ENCODE peak calls at places on chromosomes 11 and 22, in nine cellular contexts. One of them, this sample, is unnamed.

GRCh38 chr11:3105791-3106735 is 48.8 kb upstream of the CARS1 start:
- DNase-seq in HCEC 1CT: no peak
- DNase-seq in AG08396: no peak
- DNase-seq in GM23248: no peak
- DNase-seq in EL: no peak
- DNase-seq in GOT3: no peak
- DNase-seq in stimulated activated CD4-positive, alpha-beta T cell treated with anti-CD3 and anti-CD28 coated beads, Interleukin-2, amount 100 ng/mL, for 24 hours: no peak
- DNase-seq in activated effector memory CD4-positive, alpha-beta T cell treated with Interleukin-2 at 50 U/mL for 16 hours: no peak
- DNase-seq in activated naive CD4-positive, alpha-beta T cell treated with anti-CD3 and anti-CD28 coated beads, Interleukin-2, amount 10 ng/mL, durations not matched to agents 7 days and 5 days: no peak
- DNase-seq in this sample: no peak

GRCh38 chr11:64974124-64974523 is 2.2 kb upstream of the MAJIN start:
- DNase-seq in activated effector memory CD4-positive, alpha-beta T cell treated with Interleukin-2 at 50 U/mL for 16 hours: no peak
- DNase-seq in GM23248: no peak
- DNase-seq in EL: no peak
- DNase-seq in AG08396: no peak
- DNase-seq in GOT3: no peak
- DNase-seq in HCEC 1CT: no peak
- DNase-seq in activated naive CD4-positive, alpha-beta T cell treated with anti-CD3 and anti-CD28 coated beads, Interleukin-2, amount 10 ng/mL, durations not matched to agents 7 days and 5 days: no peak
- DNase-seq in stimulated activated CD4-positive, alpha-beta T cell treated with anti-CD3 and anti-CD28 coated beads, Interleukin-2, amount 100 ng/mL, for 24 hours: no peak
- DNase-seq in this sample: no peak

GRCh38 chr22:21055564-21055834 is 9.8 kb downstream of the LRRC74B start:
- DNase-seq in GM23248: no peak
- DNase-seq in activated effector memory CD4-positive, alpha-beta T cell treated with Interleukin-2 at 50 U/mL for 16 hours: no peak
- DNase-seq in EL: no peak
- DNase-seq in HCEC 1CT: no peak
- DNase-seq in activated naive CD4-positive, alpha-beta T cell treated with anti-CD3 and anti-CD28 coated beads, Interleukin-2, amount 10 ng/mL, durations not matched to agents 7 days and 5 days: no peak
- DNase-seq in stimulated activated CD4-positive, alpha-beta T cell treated with anti-CD3 and anti-CD28 coated beads, Interleukin-2, amount 100 ng/mL, for 24 hours: no peak
- DNase-seq in GOT3: no peak
- DNase-seq in AG08396: no peak
- DNase-seq in this sample: no peak

GRCh38 chr11:58068640-58069039 is 37.9 kb downstream of the OR6Q1 start:
- DNase-seq in activated naive CD4-positive, alpha-beta T cell treated with anti-CD3 and anti-CD28 coated beads, Interleukin-2, amount 10 ng/mL, durations not matched to agents 7 days and 5 days: no peak
- DNase-seq in GOT3: no peak
- DNase-seq in EL: no peak
- DNase-seq in HCEC 1CT: no peak
- DNase-seq in GM23248: no peak
- DNase-seq in activated effector memory CD4-positive, alpha-beta T cell treated with Interleukin-2 at 50 U/mL for 16 hours: no peak
- DNase-seq in stimulated activated CD4-positive, alpha-beta T cell treated with anti-CD3 and anti-CD28 coated beads, Interleukin-2, amount 100 ng/mL, for 24 hours: no peak
- DNase-seq in AG08396: no peak
- DNase-seq in this sample: no peak

GRCh38 chr22:37428649-37429586 is 1.6 kb upstream of the ELFN2 start:
- DNase-seq in activated effector memory CD4-positive, alpha-beta T cell treated with Interleukin-2 at 50 U/mL for 16 hours: peak
- DNase-seq in GOT3: no peak
- DNase-seq in stimulated activated CD4-positive, alpha-beta T cell treated with anti-CD3 and anti-CD28 coated beads, Interleukin-2, amount 100 ng/mL, for 24 hours: peak
- DNase-seq in EL: peak
- DNase-seq in GM23248: peak
- DNase-seq in activated naive CD4-positive, alpha-beta T cell treated with anti-CD3 and anti-CD28 coated beads, Interleukin-2, amount 10 ng/mL, durations not matched to agents 7 days and 5 days: peak
- DNase-seq in AG08396: peak
- DNase-seq in HCEC 1CT: peak
- DNase-seq in this sample: peak

GRCh38 chr22:31228425-31228824 is 16.3 kb downstream of the LIMK2 start:
- DNase-seq in activated naive CD4-positive, alpha-beta T cell treated with anti-CD3 and anti-CD28 coated beads, Interleukin-2, amount 10 ng/mL, durations not matched to agents 7 days and 5 days: no peak
- DNase-seq in EL: no peak
- DNase-seq in activated effector memory CD4-positive, alpha-beta T cell treated with Interleukin-2 at 50 U/mL for 16 hours: no peak
- DNase-seq in GOT3: no peak
- DNase-seq in HCEC 1CT: no peak
- DNase-seq in GM23248: no peak
- DNase-seq in stimulated activated CD4-positive, alpha-beta T cell treated with anti-CD3 and anti-CD28 coated beads, Interleukin-2, amount 100 ng/mL, for 24 hours: no peak
- DNase-seq in AG08396: no peak
- DNase-seq in this sample: no peak

GRCh38 chr11:2511421-2512369 is 66.9 kb downstream of the KCNQ1 start:
- DNase-seq in EL: no peak
- DNase-seq in stimulated activated CD4-positive, alpha-beta T cell treated with anti-CD3 and anti-CD28 coated beads, Interleukin-2, amount 100 ng/mL, for 24 hours: no peak
- DNase-seq in GM23248: no peak
- DNase-seq in AG08396: peak
- DNase-seq in HCEC 1CT: no peak
- DNase-seq in activated naive CD4-positive, alpha-beta T cell treated with anti-CD3 and anti-CD28 coated beads, Interleukin-2, amount 10 ng/mL, durations not matched to agents 7 days and 5 days: no peak
- DNase-seq in activated effector memory CD4-positive, alpha-beta T cell treated with Interleukin-2 at 50 U/mL for 16 hours: no peak
- DNase-seq in GOT3: no peak
- DNase-seq in this sample: peak

GRCh38 chr22:48376936-48377335 is 1450.7 kb downstream of the BRD1 start:
- DNase-seq in HCEC 1CT: no peak
- DNase-seq in GOT3: no peak
- DNase-seq in AG08396: no peak
- DNase-seq in GM23248: no peak
- DNase-seq in activated naive CD4-positive, alpha-beta T cell treated with anti-CD3 and anti-CD28 coated beads, Interleukin-2, amount 10 ng/mL, durations not matched to agents 7 days and 5 days: no peak
- DNase-seq in stimulated activated CD4-positive, alpha-beta T cell treated with anti-CD3 and anti-CD28 coated beads, Interleukin-2, amount 100 ng/mL, for 24 hours: no peak
- DNase-seq in activated effector memory CD4-positive, alpha-beta T cell treated with Interleukin-2 at 50 U/mL for 16 hours: no peak
- DNase-seq in EL: no peak
- DNase-seq in this sample: no peak

GRCh38 chr11:22624742-22625447 is 728 bp downstream of the FANCF start:
- DNase-seq in activated effector memory CD4-positive, alpha-beta T cell treated with Interleukin-2 at 50 U/mL for 16 hours: peak
- DNase-seq in GOT3: no peak
- DNase-seq in HCEC 1CT: peak
- DNase-seq in EL: peak
- DNase-seq in stimulated activated CD4-positive, alpha-beta T cell treated with anti-CD3 and anti-CD28 coated beads, Interleukin-2, amount 100 ng/mL, for 24 hours: peak
- DNase-seq in activated naive CD4-positive, alpha-beta T cell treated with anti-CD3 and anti-CD28 coated beads, Interleukin-2, amount 10 ng/mL, durations not matched to agents 7 days and 5 days: peak
- DNase-seq in AG08396: peak
- DNase-seq in GM23248: peak
- DNase-seq in this sample: peak

GRCh38 chr22:19959043-19959586 is 17.5 kb upstream of the TXNRD2 start:
- DNase-seq in activated effector memory CD4-positive, alpha-beta T cell treated with Interleukin-2 at 50 U/mL for 16 hours: no peak
- DNase-seq in AG08396: peak
- DNase-seq in HCEC 1CT: no peak
- DNase-seq in GOT3: no peak
- DNase-seq in activated naive CD4-positive, alpha-beta T cell treated with anti-CD3 and anti-CD28 coated beads, Interleukin-2, amount 10 ng/mL, durations not matched to agents 7 days and 5 days: no peak
- DNase-seq in EL: no peak
- DNase-seq in GM23248: peak
- DNase-seq in stimulated activated CD4-positive, alpha-beta T cell treated with anti-CD3 and anti-CD28 coated beads, Interleukin-2, amount 100 ng/mL, for 24 hours: no peak
- DNase-seq in this sample: peak

GRCh38 chr11:2150206-2150847 is 10.7 kb downstream of the INS start:
- DNase-seq in activated effector memory CD4-positive, alpha-beta T cell treated with Interleukin-2 at 50 U/mL for 16 hours: no peak
- DNase-seq in activated naive CD4-positive, alpha-beta T cell treated with anti-CD3 and anti-CD28 coated beads, Interleukin-2, amount 10 ng/mL, durations not matched to agents 7 days and 5 days: no peak
- DNase-seq in GM23248: peak
- DNase-seq in GOT3: no peak
- DNase-seq in stimulated activated CD4-positive, alpha-beta T cell treated with anti-CD3 and anti-CD28 coated beads, Interleukin-2, amount 100 ng/mL, for 24 hours: no peak
- DNase-seq in EL: peak
- DNase-seq in HCEC 1CT: peak
- DNase-seq in AG08396: peak
- DNase-seq in this sample: no peak

GRCh38 chr11:96524475-96524874 is 134.7 kb downstream of the JRKL start:
- DNase-seq in EL: no peak
- DNase-seq in AG08396: no peak
- DNase-seq in GOT3: no peak
- DNase-seq in activated effector memory CD4-positive, alpha-beta T cell treated with Interleukin-2 at 50 U/mL for 16 hours: no peak
- DNase-seq in stimulated activated CD4-positive, alpha-beta T cell treated with anti-CD3 and anti-CD28 coated beads, Interleukin-2, amount 100 ng/mL, for 24 hours: no peak
- DNase-seq in HCEC 1CT: peak
- DNase-seq in GM23248: peak
- DNase-seq in activated naive CD4-positive, alpha-beta T cell treated with anti-CD3 and anti-CD28 coated beads, Interleukin-2, amount 10 ng/mL, durations not matched to agents 7 days and 5 days: no peak
- DNase-seq in this sample: no peak

GRCh38 chr11:85809881-85810280 is 1.1 kb downstream of the SYTL2 start:
- DNase-seq in AG08396: no peak
- DNase-seq in activated naive CD4-positive, alpha-beta T cell treated with anti-CD3 and anti-CD28 coated beads, Interleukin-2, amount 10 ng/mL, durations not matched to agents 7 days and 5 days: peak
- DNase-seq in stimulated activated CD4-positive, alpha-beta T cell treated with anti-CD3 and anti-CD28 coated beads, Interleukin-2, amount 100 ng/mL, for 24 hours: peak
- DNase-seq in GM23248: no peak
- DNase-seq in activated effector memory CD4-positive, alpha-beta T cell treated with Interleukin-2 at 50 U/mL for 16 hours: no peak
- DNase-seq in GOT3: no peak
- DNase-seq in HCEC 1CT: peak
- DNase-seq in EL: peak
- DNase-seq in this sample: no peak

GRCh38 chr11:123509737-123510578 is 79.9 kb downstream of the GRAMD1B start:
- DNase-seq in GM23248: peak
- DNase-seq in GOT3: no peak
- DNase-seq in EL: peak
- DNase-seq in AG08396: peak
- DNase-seq in stimulated activated CD4-positive, alpha-beta T cell treated with anti-CD3 and anti-CD28 coated beads, Interleukin-2, amount 100 ng/mL, for 24 hours: no peak
- DNase-seq in activated naive CD4-positive, alpha-beta T cell treated with anti-CD3 and anti-CD28 coated beads, Interleukin-2, amount 10 ng/mL, durations not matched to agents 7 days and 5 days: no peak
- DNase-seq in activated effector memory CD4-positive, alpha-beta T cell treated with Interleukin-2 at 50 U/mL for 16 hours: no peak
- DNase-seq in HCEC 1CT: no peak
- DNase-seq in this sample: peak

GRCh38 chr11:83998921-83999320 is 712.8 kb upstream of the CCDC90B start:
- DNase-seq in HCEC 1CT: no peak
- DNase-seq in AG08396: no peak
- DNase-seq in stimulated activated CD4-positive, alpha-beta T cell treated with anti-CD3 and anti-CD28 coated beads, Interleukin-2, amount 100 ng/mL, for 24 hours: no peak
- DNase-seq in EL: no peak
- DNase-seq in activated naive CD4-positive, alpha-beta T cell treated with anti-CD3 and anti-CD28 coated beads, Interleukin-2, amount 10 ng/mL, durations not matched to agents 7 days and 5 days: no peak
- DNase-seq in GOT3: no peak
- DNase-seq in activated effector memory CD4-positive, alpha-beta T cell treated with Interleukin-2 at 50 U/mL for 16 hours: no peak
- DNase-seq in GM23248: no peak
- DNase-seq in this sample: no peak

GRCh38 chr11:43419460-43419859 is 60.7 kb downstream of the TTC17 start:
- DNase-seq in stimulated activated CD4-positive, alpha-beta T cell treated with anti-CD3 and anti-CD28 coated beads, Interleukin-2, amount 100 ng/mL, for 24 hours: peak
- DNase-seq in AG08396: peak
- DNase-seq in activated naive CD4-positive, alpha-beta T cell treated with anti-CD3 and anti-CD28 coated beads, Interleukin-2, amount 10 ng/mL, durations not matched to agents 7 days and 5 days: peak
- DNase-seq in HCEC 1CT: peak
- DNase-seq in GOT3: no peak
- DNase-seq in GM23248: peak
- DNase-seq in activated effector memory CD4-positive, alpha-beta T cell treated with Interleukin-2 at 50 U/mL for 16 hours: no peak
- DNase-seq in EL: peak
- DNase-seq in this sample: peak

GRCh38 chr22:38153821-38154562 is 27.6 kb downstream of the PLA2G6 start:
- DNase-seq in activated effector memory CD4-positive, alpha-beta T cell treated with Interleukin-2 at 50 U/mL for 16 hours: no peak
- DNase-seq in GM23248: no peak
- DNase-seq in HCEC 1CT: no peak
- DNase-seq in stimulated activated CD4-positive, alpha-beta T cell treated with anti-CD3 and anti-CD28 coated beads, Interleukin-2, amount 100 ng/mL, for 24 hours: no peak
- DNase-seq in AG08396: no peak
- DNase-seq in EL: no peak
- DNase-seq in GOT3: no peak
- DNase-seq in activated naive CD4-positive, alpha-beta T cell treated with anti-CD3 and anti-CD28 coated beads, Interleukin-2, amount 10 ng/mL, durations not matched to agents 7 days and 5 days: no peak
- DNase-seq in this sample: no peak

GRCh38 chr22:20741634-20742581 is 32.0 kb upstream of the SERPIND1 start:
- DNase-seq in EL: peak
- DNase-seq in AG08396: peak
- DNase-seq in activated naive CD4-positive, alpha-beta T cell treated with anti-CD3 and anti-CD28 coated beads, Interleukin-2, amount 10 ng/mL, durations not matched to agents 7 days and 5 days: peak
- DNase-seq in stimulated activated CD4-positive, alpha-beta T cell treated with anti-CD3 and anti-CD28 coated beads, Interleukin-2, amount 100 ng/mL, for 24 hours: peak
- DNase-seq in HCEC 1CT: peak
- DNase-seq in activated effector memory CD4-positive, alpha-beta T cell treated with Interleukin-2 at 50 U/mL for 16 hours: peak
- DNase-seq in GOT3: no peak
- DNase-seq in GM23248: peak
- DNase-seq in this sample: peak